ENCODE peak calls at places on chromosome 1, in ten cellular contexts. B is body of pancreas; R is AG10803; K is Calu3; O is MCF 10A; X is GM06990; F is adrenal gland; T is BJ; C is Peyer's patch; D is CD8-positive, alpha-beta T cell. A is an unnamed sample.

GRCh38 chr1:204384636-204385354 is 25.1 kb upstream of the PLEKHA6 start:
- DNase-seq in B (peak; percentile 69), R (peak; percentile 70), K (no peak), O (peak; percentile 86), X (no peak), F (peak; percentile 85), T (no peak), C (no peak), D (no peak), A (no peak)

GRCh38 chr1:15843826-15844572 is 3.5 kb upstream of the SPEN start:
- DNase-seq in B (no peak), R (no peak), K (no peak), O (no peak), X (no peak), F (no peak), T (no peak), C (no peak), D (no peak), A (no peak)

GRCh38 chr1:52127181-52128175 is 14.4 kb upstream of the ZFYVE9 start:
- DNase-seq in B (peak; percentile 55), R (peak; percentile 69), K (peak; percentile 47), O (peak; percentile 80), X (no peak), F (peak; percentile 28), T (no peak), C (no peak), D (no peak), A (no peak)

GRCh38 chr1:8891405-8891804 is 12.9 kb upstream of the ENO1 start:
- DNase-seq in B (no peak), R (no peak), K (no peak), O (no peak), X (no peak), F (no peak), T (no peak), C (no peak), D (no peak), A (no peak)

GRCh38 chr1:183097438-183098051 is 74.3 kb downstream of the LAMC1 start:
- DNase-seq in B (no peak), R (peak; percentile 84), K (no peak), O (peak; percentile 48), X (no peak), F (no peak), T (no peak), C (no peak), D (no peak), A (no peak)

GRCh38 chr1:27321813-27322568 is at the start of gene TMEM222:
- DNase-seq in B (peak; percentile 98), R (peak; percentile 97), K (peak; percentile 95), O (peak; percentile 96), X (peak; percentile 99), F (peak; percentile 98), T (peak; percentile 75), C (peak; percentile 95), D (peak; percentile 97), A (peak; percentile 100)

GRCh38 chr1:184483101-184483813 is 96.4 kb downstream of the C1orf21 start:
- DNase-seq in B (peak; percentile 79), R (peak; percentile 78), K (peak; percentile 62), O (no peak), X (no peak), F (peak; percentile 51), T (peak; percentile 59), C (no peak), D (no peak), A (no peak)

GRCh38 chr1:66747500-66747899 is 4.8 kb upstream of the DYNLT5 start:
- DNase-seq in B (no peak), R (peak; percentile 82), K (no peak), O (no peak), X (no peak), F (no peak), T (peak; percentile 47), C (no peak), D (no peak), A (no peak)

GRCh38 chr1:241408170-241408569 is 51.2 kb upstream of the RGS7 start:
- DNase-seq in B (no peak), R (no peak), K (peak; percentile 18), O (peak; percentile 51), X (no peak), F (no peak), T (no peak), C (no peak), D (no peak), A (no peak)

GRCh38 chr1:61754545-61754944 is 12.3 kb downstream of the PATJ start:
- DNase-seq in B (no peak), R (no peak), K (no peak), O (peak; percentile 66), X (no peak), F (no peak), T (no peak), C (no peak), D (no peak), A (no peak)

GRCh38 chr1:9912264-9912936 is 2.3 kb upstream of the CTNNBIP1 start:
- DNase-seq in B (no peak), R (no peak), K (no peak), O (no peak), X (no peak), F (no peak), T (no peak), C (no peak), D (no peak), A (no peak)

GRCh38 chr1:161175771-161176453 is 1.4 kb downstream of the B4GALT3 start:
- DNase-seq in B (no peak), R (no peak), K (no peak), O (no peak), X (no peak), F (no peak), T (no peak), C (no peak), D (no peak), A (peak; percentile 69)

GRCh38 chr1:84972377-84972987 is 24.4 kb downstream of the MCOLN2 start:
- DNase-seq in B (no peak), R (no peak), K (no peak), O (peak; percentile 35), X (no peak), F (no peak), T (no peak), C (no peak), D (no peak), A (no peak)

GRCh38 chr1:43590389-43590788 is 59.6 kb upstream of the KDM4A start:
- DNase-seq in B (no peak), R (no peak), K (peak; percentile 9), O (no peak), X (no peak), F (no peak), T (no peak), C (no peak), D (no peak), A (no peak)

GRCh38 chr1:161200992-161201827 is 957 bp upstream of the NDUFS2 start:
- DNase-seq in B (peak; percentile 26), R (peak; percentile 85), K (no peak), O (peak; percentile 38), X (no peak), F (peak; percentile 69), T (no peak), C (no peak), D (no peak), A (no peak)

DNA sequence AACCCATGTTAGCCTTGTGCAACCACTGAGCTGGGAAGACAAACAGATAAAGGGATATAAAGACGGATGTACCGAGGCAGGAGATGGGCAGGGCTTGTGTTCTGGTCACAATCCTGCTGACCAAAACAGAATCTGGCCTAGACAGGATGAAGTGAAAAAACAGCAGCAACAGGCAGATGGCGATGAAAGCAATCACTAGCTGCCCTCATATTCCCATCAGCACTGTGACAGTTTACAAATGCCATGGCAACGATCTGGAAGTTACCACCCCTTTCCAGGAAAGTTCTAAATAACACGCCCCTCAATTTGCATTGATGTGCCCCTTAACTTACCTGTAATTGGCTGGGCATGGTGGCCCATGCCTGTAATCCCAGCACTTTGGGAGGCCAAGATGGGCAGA is 40.6 kb upstream of the CD46 start:
- DNase-seq in B (peak; percentile 28), R (no peak), K (peak; percentile 32), O (peak; percentile 74), X (no peak), F (no peak), T (no peak), C (no peak), D (no peak), A (no peak)
- TF ChIP-seq CTCF in B (no peak), R (no peak), K (no peak), O (peak; percentile 19), X (no peak), F (no peak), T (no peak), C (no peak), D (no peak), A (peak; percentile 21)

DNA sequence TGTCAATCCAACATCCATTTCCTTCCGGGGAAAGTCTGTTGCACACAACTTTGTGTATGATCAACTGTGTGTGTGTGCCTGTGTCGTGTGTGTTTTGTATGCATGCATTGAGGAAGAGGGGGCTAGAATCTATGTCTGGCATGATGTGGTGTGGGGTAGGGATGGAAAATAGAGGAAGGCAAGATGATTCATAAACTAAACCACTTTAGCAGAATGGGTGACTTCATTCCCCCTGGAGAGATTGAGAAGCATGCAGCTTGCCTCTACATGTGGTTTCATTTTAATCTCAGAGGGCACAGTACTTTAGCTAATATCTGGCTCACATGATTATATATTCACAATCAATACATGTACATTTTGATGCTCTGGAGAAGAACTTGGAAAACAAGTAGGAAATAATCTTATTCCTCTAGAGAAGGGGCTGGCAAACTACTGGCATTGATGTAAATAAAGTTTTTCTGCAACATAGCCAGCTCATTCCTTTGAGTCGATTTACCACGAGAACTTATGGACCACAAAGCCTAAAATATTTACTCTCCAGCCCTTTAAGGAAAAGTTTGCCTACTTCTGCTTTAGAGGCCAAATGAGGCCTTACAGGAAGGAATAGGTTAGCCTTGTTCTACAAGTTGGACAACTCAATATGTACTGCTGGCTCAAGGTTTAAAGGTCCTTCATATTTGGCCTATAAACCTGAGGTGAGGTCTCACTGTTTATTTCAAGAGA is 144.7 kb upstream of the DNAH14 start:
- DNase-seq in B (no peak), R (peak; percentile 72), K (no peak), O (no peak), X (no peak), F (no peak), T (peak; percentile 21), C (no peak), D (no peak), A (no peak)
- TF ChIP-seq CTCF in B (no peak), R (peak; percentile 2), K (no peak), O (no peak), X (no peak), F (no peak), T (no peak), C (no peak), D (no peak), A (no peak)

GRCh38 chr1:31760901-31761470 is 3.2 kb downstream of the ADGRB2 start:
- DNase-seq in B (peak; percentile 64), R (peak; percentile 65), K (peak; percentile 68), O (peak; percentile 34), X (peak; percentile 47), F (peak; percentile 72), T (peak; percentile 20), C (peak; percentile 72), D (peak; percentile 55), A (no peak)
- TF ChIP-seq CTCF in B (no peak), R (no peak), K (no peak), O (no peak), X (no peak), F (no peak), T (no peak), C (no peak), D (no peak), A (peak; percentile 24)

DNA sequence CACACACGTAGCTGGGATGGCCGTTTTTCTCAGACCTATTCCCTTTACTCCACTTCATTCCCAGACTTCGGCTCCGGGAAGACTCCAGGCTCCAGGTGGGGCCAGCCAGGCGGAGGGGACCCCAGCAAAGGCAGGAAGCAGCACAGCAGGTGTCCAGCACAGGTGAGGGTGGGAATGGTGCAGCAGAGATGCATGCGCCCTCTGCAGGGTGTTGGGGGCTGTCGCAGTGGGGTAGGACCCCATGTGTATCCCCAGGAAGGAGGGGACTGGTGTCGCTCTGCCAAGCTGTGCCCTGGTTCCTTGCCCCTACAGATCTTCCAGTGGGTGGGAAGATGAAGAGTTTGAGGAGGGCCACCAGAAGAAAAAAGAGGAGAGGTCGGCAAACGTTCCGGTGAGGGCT is 5.3 kb downstream of the TTC24 start:
- DNase-seq in B (no peak), R (no peak), K (peak; percentile 55), O (no peak), X (no peak), F (no peak), T (no peak), C (no peak), D (no peak), A (no peak)
- TF ChIP-seq CTCF in B (no peak), R (no peak), K (peak; percentile 50), O (no peak), X (peak; percentile 62), F (no peak), T (no peak), C (no peak), D (no peak), A (no peak)

A was measured in chondrocyte.